ENCODE peak calls at places on chromosome 9, in four cellular contexts. T, O, A and Z are unnamed samples.

GRCh38 chr9:132141364-132141947 is 20.4 kb upstream of the NTNG2 start:
- DNase-seq in T (no peak), O (no peak), A (no peak), Z (no peak)

GRCh38 chr9:127899200-127899943 is at the start of gene ST6GALNAC6:
- DNase-seq in T (peak), O (no peak), A (peak), Z (peak)

GRCh38 chr9:36040271-36040925 is 3.7 kb downstream of the RECK start:
- DNase-seq in T (no peak), O (no peak), A (no peak), Z (no peak)

GRCh38 chr9:87148391-87149237 is 201.3 kb upstream of the GAS1 start:
- DNase-seq in T (peak), O (no peak), A (no peak), Z (peak)

GRCh38 chr9:92723299-92723625 is 41.4 kb downstream of the BICD2 start:
- DNase-seq in T (no peak), O (no peak), A (no peak), Z (no peak)

GRCh38 chr9:80649001-80649420 is 1040.3 kb downstream of the TLE1 start:
- DNase-seq in T (no peak), O (no peak), A (no peak), Z (no peak)

GRCh38 chr9:115141612-115142011 is 23.7 kb upstream of the TNC start:
- DNase-seq in T (no peak), O (no peak), A (no peak), Z (no peak)

GRCh38 chr9:110869931-110870330 is 168.3 kb downstream of the LPAR1 start:
- DNase-seq in T (no peak), O (no peak), A (no peak), Z (no peak)

GRCh38 chr9:89137548-89138462 is 40.8 kb downstream of the SHC3 start:
- DNase-seq in T (no peak), O (no peak), A (no peak), Z (no peak)

GRCh38 chr9:36842560-36843530 is 191.2 kb downstream of the PAX5 start:
- DNase-seq in T (no peak), O (no peak), A (no peak), Z (no peak)

GRCh38 chr9:130975932-130976841 is 32.8 kb upstream of the LAMC3 start:
- DNase-seq in T (no peak), O (no peak), A (no peak), Z (peak)

GRCh38 chr9:27426717-27427645 is 97.1 kb upstream of the IFNK start:
- DNase-seq in T (no peak), O (no peak), A (no peak), Z (no peak)

GRCh38 chr9:76716270-76716669 is 48.0 kb upstream of the PCA3 start:
- DNase-seq in T (no peak), O (no peak), A (peak), Z (no peak)

GRCh38 chr9:5448016-5448415 is 2.3 kb upstream of the CD274 start:
- DNase-seq in T (no peak), O (no peak), A (no peak), Z (no peak)

GRCh38 chr9:96004384-96004783 is 128.9 kb downstream of the ERCC6L2 start:
- DNase-seq in T (no peak), O (no peak), A (no peak), Z (no peak)

GRCh38 chr9:120439147-120439546 is 140.8 kb downstream of the CDK5RAP2 start:
- DNase-seq in T (peak), O (peak), A (peak), Z (peak)

GRCh38 chr9:34496149-34496712 is 26.6 kb downstream of the ENHO start:
- DNase-seq in T (no peak), O (no peak), A (no peak), Z (no peak)

GRCh38 chr9:109956811-109957440 is 176.9 kb downstream of the PALM2AKAP2 start:
- DNase-seq in T (no peak), O (no peak), A (peak), Z (no peak)

GRCh38 chr9:129596541-129597328 is 24.2 kb downstream of the C9orf50 start:
- DNase-seq in T (peak), O (peak), A (no peak), Z (peak)

GRCh38 chr9:129598089-129598596 is 22.8 kb downstream of the C9orf50 start:
- DNase-seq in T (no peak), O (no peak), A (no peak), Z (no peak)

GRCh38 chr9:129595903-129596540 is 24.9 kb downstream of the C9orf50 start:
- DNase-seq in T (no peak), O (no peak), A (no peak), Z (peak)

GRCh38 chr9:129595323-129595741 is 25.6 kb downstream of the C9orf50 start:
- DNase-seq in T (no peak), O (no peak), A (no peak), Z (no peak)

DNA sequence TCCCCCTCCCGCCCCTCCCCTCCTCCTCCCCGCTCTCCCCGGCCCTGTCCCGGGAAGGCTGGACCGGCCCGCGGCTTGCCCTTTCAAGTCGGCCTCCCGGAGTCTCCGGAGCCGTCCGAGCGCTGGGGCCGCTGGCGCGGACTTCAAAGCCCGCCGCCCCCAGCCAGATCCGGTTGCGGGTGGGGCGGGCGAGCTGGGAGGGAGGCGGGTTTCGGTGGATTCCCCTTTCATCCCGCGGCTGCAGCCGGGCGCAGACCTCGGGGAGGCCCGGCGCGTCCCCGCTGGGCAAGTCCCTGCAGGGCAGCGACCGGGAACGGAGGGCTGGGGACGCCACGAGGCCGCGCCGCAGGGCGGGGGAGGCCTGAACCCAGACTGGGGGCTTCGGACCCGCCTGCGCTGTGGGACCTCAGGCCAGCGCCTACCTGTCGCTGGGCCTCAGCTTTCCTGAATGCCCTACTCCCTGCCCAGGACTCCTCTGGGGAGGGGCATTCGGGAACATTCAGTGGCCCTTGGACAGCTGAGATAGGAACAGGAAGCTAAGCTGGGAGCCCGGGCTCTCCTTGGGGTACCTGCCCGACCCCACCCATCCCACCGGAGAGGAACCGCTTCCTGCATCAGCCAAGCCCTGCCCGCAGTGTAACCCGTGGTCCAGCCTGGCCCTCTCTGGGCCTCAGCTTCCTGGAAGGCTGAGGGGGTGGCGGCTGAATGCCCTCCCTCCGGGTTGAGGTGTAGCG is 23.4 kb downstream of the C9orf50 start:
- DNase-seq in T (peak), O (peak), A (no peak), Z (no peak)
- TF ChIP-seq ELF4 in T (no peak), O (no peak), A (no peak), Z (no peak)

GRCh38 chr9:102550266-102550665 is 444.9 kb upstream of the CYLC2 start:
- DNase-seq in T (no peak), O (no peak), A (no peak), Z (no peak)
- TF ChIP-seq ELF4 in T (no peak), O (no peak), A (no peak), Z (no peak)

GRCh38 chr9:135223831-135224230 is 136.4 kb downstream of the OLFM1 start:
- DNase-seq in T (no peak), O (no peak), A (no peak), Z (no peak)

GRCh38 chr9:135222991-135223760 is 135.7 kb downstream of the OLFM1 start:
- DNase-seq in T (no peak), O (no peak), A (no peak), Z (no peak)

GRCh38 chr9:135224921-135225541 is 137.6 kb downstream of the OLFM1 start:
- DNase-seq in T (no peak), O (no peak), A (no peak), Z (no peak)

GRCh38 chr9:135225619-135226228 is 138.3 kb downstream of the OLFM1 start:
- DNase-seq in T (no peak), O (no peak), A (no peak), Z (no peak)

DNA sequence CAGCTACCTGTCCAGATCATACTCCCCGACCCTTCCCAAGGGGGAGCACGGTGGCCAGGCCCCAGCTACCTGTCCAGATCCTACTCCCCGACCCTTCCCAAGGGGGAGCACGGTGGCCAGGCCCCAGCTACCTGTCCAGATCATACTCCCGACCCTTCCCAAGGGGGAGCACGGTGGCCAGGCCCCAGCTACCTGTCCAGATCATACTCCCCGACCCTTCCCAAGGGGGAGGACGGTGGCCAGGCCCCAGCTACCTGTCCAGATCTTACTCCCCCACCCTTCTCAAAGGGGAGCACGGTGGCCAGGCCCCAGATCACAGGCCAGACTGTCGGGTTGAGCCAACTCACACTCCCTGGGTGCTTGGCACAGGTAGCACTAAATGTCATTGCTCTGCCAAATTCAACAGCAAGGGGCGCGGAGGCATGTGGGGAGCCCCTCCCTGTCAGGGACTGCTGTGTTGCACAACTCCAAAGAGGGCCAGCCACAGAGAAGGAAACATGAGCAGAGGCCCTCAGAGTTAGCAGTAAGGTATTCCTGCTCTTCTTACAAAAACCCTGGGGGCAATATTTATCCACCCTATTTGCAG is 136.9 kb downstream of the OLFM1 start:
- DNase-seq in T (no peak), O (no peak), A (no peak), Z (no peak)
- TF ChIP-seq ELF4 in T (no peak), O (no peak), A (no peak), Z (no peak)

GRCh38 chr9:761155-761792 is 80.2 kb upstream of the DMRT1 start:
- DNase-seq in T (no peak), O (peak), A (no peak), Z (no peak)
- TF ChIP-seq ELF4 in T (no peak), O (no peak), A (no peak), Z (no peak)

GRCh38 chr9:84652496-84653081 is 16.9 kb upstream of the NTRK2 start:
- DNase-seq in T (no peak), O (no peak), A (no peak), Z (no peak)
- TF ChIP-seq ELF4 in T (no peak), O (no peak), A (no peak), Z (no peak)

DNA sequence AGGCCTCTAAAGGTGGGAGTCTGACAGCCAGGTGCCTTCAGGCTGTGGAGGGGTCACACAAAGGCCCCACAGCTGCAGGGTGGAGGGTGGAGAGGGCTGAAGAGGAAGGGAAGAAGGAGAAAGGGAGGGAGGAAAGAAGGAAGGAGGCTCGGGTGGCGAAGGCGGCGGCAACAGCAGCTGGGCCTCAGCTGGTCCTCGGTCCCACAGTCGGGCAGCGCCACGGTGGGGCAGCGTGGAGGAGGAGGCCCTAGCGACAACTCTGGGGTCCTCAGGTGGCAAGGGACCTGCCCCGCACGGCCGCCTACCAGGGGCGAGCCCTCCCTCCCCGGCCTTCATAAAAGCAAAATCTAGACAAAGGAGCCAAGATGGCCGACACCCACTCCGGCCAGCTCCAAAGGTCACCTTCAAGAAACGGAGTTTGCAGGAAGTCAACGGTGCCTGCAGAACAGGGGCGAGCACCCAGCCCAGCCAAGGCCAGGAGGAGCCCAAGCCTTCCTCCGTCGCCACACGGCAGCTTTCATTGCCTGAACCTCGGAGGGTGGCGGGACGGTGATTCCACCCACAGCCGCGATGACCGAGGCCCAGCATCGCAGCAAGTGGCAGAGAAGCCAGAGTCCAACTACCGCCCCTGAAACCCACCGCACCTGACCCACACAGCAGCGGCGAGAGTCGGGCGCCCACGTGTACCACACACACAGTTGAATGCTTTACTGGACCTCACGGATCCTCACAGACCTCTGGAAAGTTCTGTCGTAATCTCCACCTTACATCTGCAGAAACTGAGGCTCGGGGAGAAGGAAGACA is 98.7 kb downstream of the VAV2 start:
- DNase-seq in T (no peak), O (no peak), A (no peak), Z (no peak)
- TF ChIP-seq ELF4 in T (no peak), O (no peak), A (no peak), Z (no peak)

GRCh38 chr9:20594521-20594920 is 27.8 kb downstream of the MLLT3 start:
- DNase-seq in T (no peak), O (no peak), A (no peak), Z (no peak)

GRCh38 chr9:20593551-20593950 is 28.7 kb downstream of the MLLT3 start:
- DNase-seq in T (no peak), O (no peak), A (no peak), Z (no peak)

GRCh38 chr9:20592673-20593072 is 29.6 kb downstream of the MLLT3 start:
- DNase-seq in T (no peak), O (no peak), A (no peak), Z (no peak)

GRCh38 chr9:20593131-20593530 is 29.2 kb downstream of the MLLT3 start:
- DNase-seq in T (no peak), O (no peak), A (no peak), Z (no peak)

DNA sequence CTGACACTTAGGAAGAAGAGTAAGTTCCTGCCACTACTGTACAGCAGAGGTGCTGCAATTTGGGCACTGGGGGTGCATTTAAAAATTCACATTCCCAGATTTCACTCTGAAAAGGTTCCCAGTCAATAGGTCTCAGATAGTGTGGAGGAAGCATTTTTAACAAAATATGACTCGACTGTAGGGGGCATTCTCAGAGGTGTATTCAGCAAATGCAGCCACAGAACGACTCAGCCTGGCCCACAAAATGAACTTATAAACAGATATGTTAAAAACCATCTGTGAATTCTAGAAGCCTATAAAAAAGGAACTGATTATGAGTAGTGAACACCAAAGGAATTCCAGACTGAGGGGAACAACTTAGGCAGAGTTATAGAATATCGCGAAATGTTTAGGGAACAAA is 31.1 kb downstream of the MLLT3 start:
- DNase-seq in T (no peak), O (no peak), A (no peak), Z (no peak)
- TF ChIP-seq ELF4 in T (no peak), O (no peak), A (no peak), Z (no peak)

DNA sequence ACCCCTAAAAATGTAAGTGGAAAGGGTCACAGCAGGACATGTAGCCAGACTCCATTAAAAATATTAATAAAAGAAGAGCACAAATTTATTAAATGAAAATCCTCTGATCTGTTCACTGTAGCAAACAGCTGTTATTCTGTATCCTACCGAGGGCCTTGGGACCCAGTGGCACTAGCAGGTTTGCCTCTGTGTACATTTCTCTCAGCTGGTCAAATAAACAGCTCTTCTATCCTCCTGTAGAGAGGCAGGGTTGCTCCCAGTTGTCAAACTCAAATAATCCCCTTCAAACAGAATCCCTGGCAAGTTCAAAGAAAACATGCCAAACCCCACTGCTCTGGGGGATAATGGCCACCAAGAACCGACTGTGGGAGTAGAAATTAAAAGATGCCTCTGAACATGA is 1262.0 kb upstream of the DMAC1 start:
- DNase-seq in T (no peak), O (peak), A (no peak), Z (no peak)
- TF ChIP-seq ELF4 in T (no peak), O (no peak), A (no peak), Z (no peak)

GRCh38 chr9:113649054-113649453 is 185.5 kb downstream of the RGS3 start:
- DNase-seq in T (no peak), O (no peak), A (no peak), Z (no peak)
- TF ChIP-seq ELF4 in T (no peak), O (no peak), A (no peak), Z (no peak)